ENCODE peak calls at places on chromosomes 7 and 10, in eight cellular contexts. T is epithelial cell of esophagus, U is GM23338, S is A549, P is D721Med, N is bronchial epithelial cell, L is fibroblast of mammary gland, C is choroid plexus epithelial cell. H is an unnamed sample.

GRCh38 chr7:142685877-142686508 is 63.3 kb upstream of the PRSS1 start:
- DNase-seq in T (no peak), U (no peak), S (no peak), P (no peak), N (no peak), L (no peak), C (no peak), H (no peak)

GRCh38 chr10:8060010-8060703 is 5.7 kb downstream of the GATA3 start:
- DNase-seq in T (no peak), U (peak; percentile 45), S (no peak), P (no peak), N (no peak), L (no peak), C (no peak), H (peak; percentile 25)

GRCh38 chr7:91692800-91693199 is 187.7 kb downstream of the MTERF1 start:
- DNase-seq in T (peak; percentile 57), U (no peak), S (no peak), P (no peak), N (peak; percentile 29), L (peak; percentile 40), C (peak; percentile 32), H (no peak)

GRCh38 chr7:96182424-96183158 is 139.3 kb downstream of the SLC25A13 start:
- DNase-seq in T (no peak), U (no peak), S (no peak), P (no peak), N (no peak), L (no peak), C (no peak), H (no peak)

GRCh38 chr7:147161405-147161804 is 1044.8 kb downstream of the CNTNAP2 start:
- DNase-seq in T (no peak), U (no peak), S (no peak), P (no peak), N (no peak), L (no peak), C (no peak), H (no peak)

GRCh38 chr7:130632111-130632510 is 36.4 kb downstream of the COPG2 start:
- DNase-seq in T (peak; percentile 56), U (no peak), S (no peak), P (no peak), N (peak; percentile 84), L (peak; percentile 54), C (peak; percentile 62), H (peak; percentile 37)

GRCh38 chr7:90708841-90709317 is 112.8 kb downstream of the CDK14 start:
- DNase-seq in T (peak; percentile 41), U (peak; percentile 93), S (no peak), P (peak; percentile 14), N (no peak), L (peak; percentile 39), C (peak; percentile 51), H (peak; percentile 75)

GRCh38 chr10:103602028-103602851 is 108.7 kb downstream of the NEURL1 start:
- DNase-seq in T (no peak), U (no peak), S (no peak), P (no peak), N (no peak), L (no peak), C (no peak), H (no peak)

GRCh38 chr7:134778941-134779740 is at the start of gene CALD1:
- DNase-seq in T (peak; percentile 99), U (peak; percentile 97), S (peak; percentile 68), P (no peak), N (peak; percentile 99), L (peak; percentile 97), C (peak; percentile 99), H (peak; percentile 94)

GRCh38 chr7:44460325-44460724 is 30.1 kb downstream of the NUDCD3 start:
- DNase-seq in T (peak; percentile 23), U (no peak), S (no peak), P (no peak), N (peak; percentile 15), L (no peak), C (no peak), H (no peak)

GRCh38 chr7:25669300-25669781 is 441.1 kb upstream of the NPVF start:
- DNase-seq in T (no peak), U (no peak), S (no peak), P (no peak), N (no peak), L (no peak), C (no peak), H (no peak)

GRCh38 chr7:18294408-18294807 is 201.1 kb upstream of the HDAC9 start:
- DNase-seq in T (no peak), U (no peak), S (no peak), P (no peak), N (no peak), L (no peak), C (no peak), H (no peak)

GRCh38 chr7:23594879-23595604 is 2.1 kb upstream of the CCDC126 start:
- DNase-seq in T (peak; percentile 85), U (no peak), S (no peak), P (no peak), N (peak; percentile 79), L (peak; percentile 24), C (peak; percentile 23), H (peak; percentile 68)

GRCh38 chr10:110679633-110680472 is 35.7 kb downstream of the RBM20 start:
- DNase-seq in T (no peak), U (no peak), S (no peak), P (no peak), N (no peak), L (no peak), C (no peak), H (no peak)

GRCh38 chr10:47048533-47048905 is 137.3 kb downstream of the PTPN20 start:
- DNase-seq in T (no peak), U (peak; percentile 54), S (no peak), P (no peak), N (no peak), L (no peak), C (peak; percentile 36), H (no peak)

GRCh38 chr7:97748482-97748881 is 16.6 kb downstream of the TAC1 start:
- DNase-seq in T (no peak), U (no peak), S (no peak), P (no peak), N (no peak), L (no peak), C (no peak), H (no peak)

GRCh38 chr7:47902013-47902412 is 46.3 kb downstream of the PKD1L1 start:
- DNase-seq in T (no peak), U (no peak), S (no peak), P (no peak), N (no peak), L (no peak), C (no peak), H (no peak)

GRCh38 chr7:1843271-1843861 is 173.3 kb downstream of the ELFN1 start:
- DNase-seq in T (no peak), U (no peak), S (no peak), P (no peak), N (no peak), L (no peak), C (no peak), H (no peak)

GRCh38 chr10:119454231-119454804 is 88.2 kb downstream of the RGS10 start:
- DNase-seq in T (no peak), U (peak; percentile 41), S (no peak), P (no peak), N (no peak), L (no peak), C (no peak), H (no peak)

GRCh38 chr7:51123322-51124021 is 193.1 kb downstream of the COBL start:
- DNase-seq in T (peak; percentile 98), U (no peak), S (peak; percentile 76), P (no peak), N (peak; percentile 99), L (peak; percentile 97), C (peak; percentile 46), H (peak; percentile 97)

GRCh38 chr7:151366872-151367207 is 25.2 kb downstream of the NUB1 start:
- DNase-seq in T (no peak), U (no peak), S (no peak), P (no peak), N (no peak), L (peak; percentile 51), C (peak; percentile 76), H (no peak)

GRCh38 chr7:44750921-44751571 is 2.4 kb downstream of the ZMIZ2 start:
- DNase-seq in T (no peak), U (no peak), S (no peak), P (no peak), N (no peak), L (no peak), C (peak; percentile 78), H (no peak)

GRCh38 chr7:85851571-85852193 is 664.8 kb upstream of the SEMA3D start:
- DNase-seq in T (peak; percentile 58), U (peak; percentile 42), S (peak; percentile 10), P (no peak), N (peak; percentile 52), L (peak; percentile 73), C (peak; percentile 85), H (peak; percentile 17)

GRCh38 chr10:103923502-103923901 is 5.5 kb upstream of the STN1 start:
- DNase-seq in T (peak; percentile 89), U (no peak), S (no peak), P (no peak), N (peak; percentile 88), L (no peak), C (no peak), H (peak; percentile 9)

GRCh38 chr7:15199482-15199881 is 296.9 kb upstream of the DGKB start:
- DNase-seq in T (peak; percentile 5), U (peak; percentile 39), S (no peak), P (no peak), N (peak; percentile 5), L (peak; percentile 21), C (peak; percentile 58), H (no peak)
- TF ChIP-seq CTCF in T (no peak), U (peak; percentile 61), S (peak; percentile 35), P (peak; percentile 37), N (no peak), L (peak; percentile 23), C (peak; percentile 53), H (peak; percentile 10)

GRCh38 chr7:123624527-123625183 is 23.0 kb downstream of the ASB15 start:
- DNase-seq in T (peak; percentile 63), U (peak; percentile 80), S (peak; percentile 48), P (no peak), N (peak; percentile 41), L (peak; percentile 52), C (peak; percentile 30), H (peak; percentile 56)
- TF ChIP-seq CTCF in T (peak; percentile 62), U (peak; percentile 77), S (peak; percentile 44), P (peak; percentile 48), N (peak; percentile 65), L (peak; percentile 73), C (peak; percentile 64), H (peak; percentile 41)

GRCh38 chr10:17062493-17063487 is 66.8 kb downstream of the CUBN start:
- DNase-seq in T (peak; percentile 95), U (no peak), S (peak; percentile 58), P (no peak), N (peak; percentile 95), L (peak; percentile 91), C (peak; percentile 93), H (peak; percentile 72)
- TF ChIP-seq CTCF in T (no peak), U (no peak), S (no peak), P (no peak), N (no peak), L (no peak), C (no peak), H (no peak)

DNA sequence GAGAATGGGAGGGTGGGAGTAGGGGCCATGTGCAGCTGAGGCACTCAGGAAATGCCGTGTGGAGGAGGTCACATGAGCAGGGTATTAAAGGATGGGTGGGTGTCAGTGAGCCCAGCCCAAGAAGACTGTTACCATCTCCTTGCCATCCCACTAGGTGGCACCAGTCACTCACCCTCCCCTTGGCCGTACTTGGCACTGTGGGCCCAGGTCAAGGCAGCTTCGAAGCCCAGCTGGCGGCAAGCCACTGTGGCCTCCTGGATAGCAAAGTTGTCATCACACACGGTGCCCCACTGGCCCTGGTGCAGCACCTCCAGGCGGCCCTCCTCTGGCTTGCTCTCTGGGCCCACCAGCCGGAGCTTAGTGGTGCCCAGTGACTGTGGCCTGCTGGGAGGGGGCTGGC is 5.4 kb downstream of the LOXL4 start:
- DNase-seq in T (peak; percentile 56), U (peak; percentile 75), S (no peak), P (no peak), N (peak; percentile 38), L (peak; percentile 55), C (peak; percentile 63), H (peak; percentile 70)
- TF ChIP-seq CTCF in T (peak; percentile 59), U (peak; percentile 48), S (peak; percentile 29), P (peak; percentile 44), N (peak; percentile 85), L (peak; percentile 42), C (peak; percentile 66), H (peak; percentile 55)

H was measured in MCF 10A.